ENCODE peak calls at places on chromosome 22, in nine cellular contexts. W, E, Q, C, U, T, O, G and Y are unnamed samples.
A peak's percentile ranks its signal among the peaks of the same experiment; 100 is the strongest.

GRCh38 chr22:30344447-30345200 is 12.1 kb downstream of the SF3A1 start:
- DNase-seq in W (no peak), U (no peak), Q (no peak), O (no peak), E (no peak), G (no peak), C (no peak), T (no peak), Y (no peak)

GRCh38 chr22:36280379-36280778 is 27.4 kb downstream of the APOL1 start:
- DNase-seq in C (peak; percentile 83), E (no peak), Q (no peak), W (no peak), T (peak; percentile 26), G (no peak), O (no peak), U (no peak), Y (no peak)

GRCh38 chr22:21079493-21079892 is 33.7 kb downstream of the LRRC74B start:
- DNase-seq in E (no peak), O (no peak), T (no peak), U (no peak), G (no peak), W (no peak), Q (no peak), C (no peak), Y (no peak)

GRCh38 chr22:35219012-35219411 is 38.3 kb upstream of the HMGXB4 start:
- DNase-seq in E (peak; percentile 7), C (no peak), G (no peak), O (no peak), T (peak; percentile 69), Q (no peak), W (no peak), U (no peak), Y (peak; percentile 16)

GRCh38 chr22:28937206-28938025 is 54.0 kb downstream of the ZNRF3 start:
- DNase-seq in C (no peak), O (no peak), E (no peak), Q (no peak), G (peak; percentile 40), U (no peak), T (no peak), W (no peak), Y (no peak)

GRCh38 chr22:19223617-19224016 is 45.1 kb upstream of the SLC25A1 start:
- DNase-seq in Q (no peak), E (no peak), O (no peak), C (no peak), T (no peak), G (no peak), U (no peak), W (no peak), Y (no peak)

GRCh38 chr22:44901301-44901700 is 108.5 kb downstream of the PHF21B start:
- DNase-seq in C (no peak), T (peak; percentile 13), U (no peak), W (no peak), E (no peak), Q (no peak), O (no peak), G (peak; percentile 3), Y (no peak)

GRCh38 chr22:38353142-38353629 is 36.0 kb upstream of the CSNK1E start:
- DNase-seq in O (peak; percentile 87), E (no peak), Q (peak; percentile 80), C (peak; percentile 80), G (peak; percentile 94), W (peak; percentile 64), U (peak; percentile 66), T (peak; percentile 27), Y (peak; percentile 24)

GRCh38 chr22:46296257-46297150 is at the start of gene GTSE1:
- DNase-seq in C (peak; percentile 99), Q (peak; percentile 99), W (peak; percentile 99), E (peak; percentile 92), U (peak; percentile 97), G (peak; percentile 100), T (peak; percentile 96), O (peak; percentile 98), Y (peak; percentile 100)

GRCh38 chr22:47632646-47633045 is 870.2 kb downstream of the TBC1D22A start:
- DNase-seq in U (no peak), E (no peak), C (no peak), Q (no peak), W (no peak), G (peak; percentile 80), T (no peak), O (no peak), Y (no peak)

GRCh38 chr22:32502346-32502745 is 27.7 kb downstream of the FBXO7 start:
- DNase-seq in Q (no peak), T (no peak), W (peak; percentile 5), U (no peak), C (no peak), G (no peak), E (no peak), O (no peak), Y (no peak)

GRCh38 chr22:23751441-23751996 is 607 bp upstream of the ZNF70 start:
- DNase-seq in O (no peak), T (no peak), G (no peak), W (peak; percentile 42), E (no peak), C (peak; percentile 77), U (peak; percentile 58), Q (no peak), Y (peak; percentile 53)

GRCh38 chr22:23754220-23754919 is at the start of gene VPREB3:
- DNase-seq in W (no peak), G (no peak), U (no peak), Q (no peak), C (no peak), E (no peak), O (no peak), T (no peak), Y (no peak)

GRCh38 chr22:23753371-23753770 is 854 bp downstream of the VPREB3 start:
- DNase-seq in U (no peak), C (no peak), E (no peak), W (no peak), O (no peak), G (no peak), Q (no peak), T (no peak), Y (no peak)

GRCh38 chr22:23752090-23752691 is 1.3 kb upstream of the ZNF70 start:
- DNase-seq in O (no peak), E (no peak), Q (no peak), G (no peak), U (no peak), T (no peak), C (no peak), W (no peak), Y (no peak)

GRCh38 chr22:23752750-23753149 is 1.5 kb downstream of the VPREB3 start:
- DNase-seq in C (no peak), Q (no peak), W (no peak), G (no peak), E (no peak), U (no peak), T (no peak), O (no peak), Y (no peak)
- H3K4me3 ChIP-seq in C (no peak overlapping the region), Q (no peak overlapping the region), W (no peak overlapping the region), G (no peak overlapping the region), E (no peak overlapping the region), U (no peak overlapping the region), T (no peak overlapping the region), O (peak overlapping the region; percentile 54), Y (no peak overlapping the region)

GRCh38 chr22:22609271-22609670 is 35.1 kb upstream of the GGTLC2 start:
- DNase-seq in C (no peak), Q (no peak), W (no peak), G (no peak), O (no peak), E (no peak), U (no peak), T (peak; percentile 8), Y (peak; percentile 38)
- TF ChIP-seq CTCF in C (no peak), Q (no peak), W (no peak), G (no peak), O (no peak), E (no peak), U (no peak), T (no peak), Y (no peak)

GRCh38 chr22:40199223-40199622 is 21.5 kb downstream of the TNRC6B start:
- DNase-seq in G (no peak), T (no peak), E (no peak), U (no peak), W (no peak), C (no peak), Q (no peak), O (no peak), Y (no peak)

GRCh38 chr22:40190501-40190900 is 12.8 kb downstream of the TNRC6B start:
- DNase-seq in G (no peak), Q (peak; percentile 36), W (no peak), T (no peak), O (no peak), C (no peak), E (no peak), U (no peak), Y (no peak)

GRCh38 chr22:40196628-40197027 is 18.9 kb downstream of the TNRC6B start:
- DNase-seq in G (peak; percentile 56), Q (no peak), O (no peak), T (peak; percentile 97), W (peak; percentile 65), E (peak; percentile 86), U (peak; percentile 55), C (no peak), Y (peak; percentile 94)

GRCh38 chr22:40193429-40194421 is 16.0 kb downstream of the TNRC6B start:
- DNase-seq in T (peak; percentile 34), U (peak; percentile 34), G (peak; percentile 68), E (no peak), W (peak; percentile 51), Q (no peak), O (no peak), C (no peak), Y (peak; percentile 57)

GRCh38 chr22:40194656-40195055 is 16.9 kb downstream of the TNRC6B start:
- DNase-seq in W (no peak), E (no peak), G (peak; percentile 48), C (no peak), Q (no peak), O (no peak), U (no peak), T (no peak), Y (no peak)
- H3K4me3 ChIP-seq in W (no peak overlapping the region), E (no peak overlapping the region), G (no peak overlapping the region), C (no peak overlapping the region), Q (no peak overlapping the region), O (no peak overlapping the region), U (no peak overlapping the region), T (no peak overlapping the region), Y (no peak overlapping the region)

GRCh38 chr22:42604403-42604802 is 10.3 kb downstream of the POLDIP3 start:
- DNase-seq in T (peak; percentile 28), W (no peak), C (no peak), Q (no peak), G (no peak), O (no peak), U (no peak), E (no peak), Y (no peak)

GRCh38 chr22:42602470-42602869 is 12.2 kb downstream of the POLDIP3 start:
- DNase-seq in E (no peak), U (no peak), T (no peak), Q (no peak), O (no peak), C (no peak), G (no peak), W (no peak), Y (no peak)

GRCh38 chr22:42603427-42603826 is 11.3 kb downstream of the POLDIP3 start:
- DNase-seq in U (no peak), C (no peak), W (no peak), O (no peak), T (no peak), Q (no peak), G (no peak), E (no peak), Y (no peak)

GRCh38 chr22:42596863-42597530 is 17.7 kb downstream of the POLDIP3 start:
- DNase-seq in C (no peak), G (no peak), E (no peak), W (no peak), O (no peak), Q (no peak), U (no peak), T (no peak), Y (no peak)

GRCh38 chr22:42601879-42602465 is 12.7 kb downstream of the POLDIP3 start:
- DNase-seq in W (no peak), E (no peak), T (no peak), C (no peak), O (no peak), Q (no peak), G (no peak), U (no peak), Y (no peak)
- TF ChIP-seq CTCF in W (no peak), E (no peak), T (no peak), C (no peak), O (no peak), Q (no peak), G (no peak), U (no peak), Y (no peak)